ENCODE peak calls at places on chromosomes 16 and 17, in six cellular contexts. L is GM12878, V is stomach, X is suprapubic skin, I is sigmoid colon, J is SK-N-SH. K is an unnamed sample. For H3K4me1, the result is how much of the 10 kb centered on the place peaks cover.

GRCh38 chr16:47054306-47054705 is 80.8 kb upstream of the DNAJA2 start:
- DNase-seq in L (no peak), V (no peak), X (no peak), I (no peak), J (no peak), K (no peak)

GRCh38 chr16:74224828-74225227 is 71.8 kb upstream of the PSMD7 start:
- DNase-seq in L (no peak), V (no peak), X (no peak), I (no peak), J (no peak), K (no peak)

GRCh38 chr17:41689497-41690299 is 1.0 kb downstream of the EIF1 start:
- DNase-seq in L (no peak), V (no peak), X (no peak), I (no peak), J (peak), K (peak)

GRCh38 chr16:996672-997071 is 15.1 kb downstream of the SOX8 start:
- DNase-seq in L (no peak), V (no peak), X (no peak), I (no peak), J (no peak), K (no peak)

GRCh38 chr16:88869673-88869980 is 3.2 kb upstream of the PABPN1L start:
- DNase-seq in L (no peak), V (no peak), X (no peak), I (no peak), J (no peak), K (no peak)

GRCh38 chr16:67092227-67092626 is 17.5 kb upstream of the PHAF1 start:
- DNase-seq in L (no peak), V (no peak), X (no peak), I (no peak), J (no peak), K (no peak)

GRCh38 chr16:58152246-58152868 is 23.2 kb upstream of the CFAP20 start:
- DNase-seq in L (no peak), V (no peak), X (no peak), I (no peak), J (no peak), K (no peak)

GRCh38 chr17:49249292-49249794 is 18.8 kb upstream of the PHOSPHO1 start:
- DNase-seq in L (no peak), V (no peak), X (no peak), I (no peak), J (no peak), K (no peak)

GRCh38 chr17:17547210-17547764 is 44.2 kb downstream of the PEMT start:
- DNase-seq in L (no peak), V (no peak), X (no peak), I (no peak), J (peak), K (no peak)

GRCh38 chr16:56262148-56262878 is 71.0 kb downstream of the GNAO1 start:
- DNase-seq in L (no peak), V (no peak), X (no peak), I (peak), J (no peak), K (peak)

GRCh38 chr16:9248162-9248561 is 156.7 kb downstream of the HAPSTR1 start:
- DNase-seq in L (no peak), V (no peak), X (no peak), I (no peak), J (no peak), K (no peak)

GRCh38 chr17:29007456-29008455 is 1.9 kb upstream of the SEZ6 start:
- DNase-seq in L (no peak), V (no peak), X (no peak), I (no peak), J (no peak), K (no peak)

DNA sequence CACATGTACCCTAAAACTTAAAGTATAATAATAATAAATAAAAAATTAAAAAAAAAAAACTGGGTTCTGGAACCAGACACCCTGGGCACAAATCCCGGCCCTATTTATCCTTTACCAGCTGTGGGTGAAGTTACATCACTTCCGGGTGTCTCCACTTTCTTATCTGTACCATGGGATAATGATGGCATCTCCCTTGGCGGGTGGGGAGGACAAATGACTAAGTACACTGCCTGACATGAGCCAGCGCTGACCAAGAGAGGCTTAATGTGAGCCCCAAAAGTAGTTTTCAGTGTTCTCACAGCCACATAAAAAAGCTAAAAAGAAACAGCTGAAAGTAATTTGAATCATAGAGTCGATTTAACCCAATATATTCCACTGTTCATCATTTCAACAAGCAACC is 424.9 kb downstream of the SOX9 start:
- DNase-seq in L (no peak), V (no peak), X (no peak), I (no peak), J (no peak), K (no peak)
- TF ChIP-seq POLR2AphosphoS5 in L (no peak), V (no peak), X (no peak), I (no peak), J (no peak), K (no peak)

DNA sequence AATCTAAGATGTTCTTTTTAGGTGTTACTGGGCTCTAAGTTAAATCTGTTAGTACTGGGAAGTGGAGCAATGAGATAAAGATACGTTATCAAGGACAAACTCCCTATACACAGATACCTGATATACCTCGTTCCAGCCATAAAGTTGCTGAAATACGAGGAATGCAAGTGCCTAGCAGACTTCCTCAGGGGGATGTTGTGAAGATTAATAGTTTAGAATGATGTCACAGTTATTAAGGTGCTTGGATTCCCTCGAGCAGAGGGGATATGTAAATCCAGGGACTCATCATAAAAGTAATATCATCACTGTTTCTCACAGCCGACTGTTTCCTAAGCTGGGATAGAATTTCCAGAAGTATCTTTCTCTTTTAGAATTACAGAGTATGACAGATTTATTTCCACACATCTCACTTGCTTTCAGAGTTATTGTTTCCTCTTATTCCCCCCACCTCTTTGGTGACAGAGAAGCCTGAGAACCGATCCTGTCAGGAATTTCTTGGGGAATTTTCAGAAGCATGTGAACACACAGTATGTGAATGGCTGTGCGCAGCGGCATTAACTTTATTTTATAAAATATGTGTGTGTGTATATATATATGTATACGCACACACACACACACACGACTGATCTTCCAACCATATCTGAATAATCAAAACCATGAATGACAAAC is 28.5 kb upstream of the ZFHX3 start:
- DNase-seq in L (no peak), V (no peak), X (no peak), I (peak), J (no peak), K (no peak)
- TF ChIP-seq EP300 in L (no peak), V (no peak), X (no peak), I (no peak), J (no peak), K (no peak)

DNA sequence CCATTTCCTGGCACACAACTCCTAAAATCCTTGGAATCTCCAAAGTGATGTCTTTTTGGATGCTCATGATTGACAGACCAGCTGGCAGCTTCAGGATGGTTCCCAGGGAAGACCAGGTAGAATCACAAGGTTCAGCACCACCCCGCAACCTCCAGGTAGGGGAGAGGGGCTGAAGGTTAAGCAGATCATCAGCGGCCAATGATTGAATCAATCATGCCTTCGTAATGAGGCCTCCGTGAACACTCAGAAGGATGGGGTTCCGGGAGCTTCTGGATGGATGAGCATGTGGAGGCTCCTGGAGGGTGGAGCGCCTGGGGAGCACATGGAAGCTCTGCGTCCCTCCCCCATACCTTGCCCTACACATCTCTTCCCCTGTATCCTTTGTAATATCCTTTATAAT is 185.9 kb downstream of the SEC14L1 start:
- DNase-seq in L (no peak), V (peak), X (peak), I (peak), J (no peak), K (no peak)
- H3K4me1 ChIP-seq in L (half or more), V (half or more), X (half or more), I (half or more), J (half or more), K (under half)

GRCh38 chr17:75975757-75976174 is 3.2 kb downstream of the ACOX1 start:
- DNase-seq in L (no peak), V (no peak), X (no peak), I (no peak), J (no peak), K (no peak)

GRCh38 chr17:75980188-75981018 is 1.4 kb downstream of the TEN1 start:
- DNase-seq in L (no peak), V (no peak), X (no peak), I (peak), J (no peak), K (no peak)

GRCh38 chr17:75979705-75980187 is 706 bp downstream of the TEN1 start:
- DNase-seq in L (no peak), V (no peak), X (peak), I (no peak), J (no peak), K (no peak)

GRCh38 chr17:75978938-75979704 is at the start of the genes ACOX1 and TEN1:
- DNase-seq in L (peak), V (peak), X (peak), I (peak), J (peak), K (peak)

GRCh38 chr17:75976175-75976848 is 2.7 kb downstream of the ACOX1 start:
- DNase-seq in L (no peak), V (no peak), X (no peak), I (no peak), J (no peak), K (no peak)
- TF ChIP-seq POLR2AphosphoS5 in L (no peak), V (peak), X (no peak), I (no peak), J (no peak), K (peak)

GRCh38 chr17:78415821-78416301 is 37.4 kb downstream of the PGS1 start:
- DNase-seq in L (no peak), V (no peak), X (no peak), I (no peak), J (no peak), K (no peak)
- TF ChIP-seq EP300 in L (no peak), V (no peak), X (no peak), I (no peak), J (no peak), K (no peak)

DNA sequence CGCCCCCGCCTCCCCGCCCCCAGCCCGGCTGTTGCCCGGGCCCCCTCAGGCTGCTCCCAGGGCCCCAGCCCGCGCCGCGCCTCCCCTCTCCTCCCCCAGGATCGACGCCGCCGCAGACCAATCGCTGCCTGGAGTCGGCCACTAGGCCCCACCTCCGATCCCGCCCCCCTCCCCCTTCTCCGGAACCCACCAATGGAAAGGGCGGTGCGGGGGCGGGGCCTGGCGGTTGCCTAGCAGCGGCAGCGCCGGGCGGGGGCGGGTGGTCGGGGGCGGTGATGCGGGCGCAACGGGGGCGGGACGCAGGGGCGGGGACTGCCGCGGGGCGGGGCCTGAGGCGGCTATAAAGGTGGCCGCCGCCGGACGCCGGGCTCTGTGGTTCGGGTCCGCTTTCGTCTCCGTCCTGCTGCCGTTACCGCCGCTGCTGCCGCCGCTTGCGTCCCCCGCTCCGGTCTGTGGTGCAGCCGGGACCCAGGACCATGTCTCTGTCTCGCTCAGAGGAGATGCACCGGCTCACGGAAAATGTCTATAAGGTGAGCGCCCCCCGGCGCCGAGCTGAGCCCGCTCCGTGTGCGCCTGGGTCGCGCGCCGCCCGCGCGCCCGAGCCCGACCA is at the start of gene BAIAP2:
- DNase-seq in L (peak), V (peak), X (peak), I (peak), J (peak), K (peak)
- H3K4me1 ChIP-seq in L (under half), V (half or more), X (half or more), I (half or more), J (half or more), K (under half)

DNA sequence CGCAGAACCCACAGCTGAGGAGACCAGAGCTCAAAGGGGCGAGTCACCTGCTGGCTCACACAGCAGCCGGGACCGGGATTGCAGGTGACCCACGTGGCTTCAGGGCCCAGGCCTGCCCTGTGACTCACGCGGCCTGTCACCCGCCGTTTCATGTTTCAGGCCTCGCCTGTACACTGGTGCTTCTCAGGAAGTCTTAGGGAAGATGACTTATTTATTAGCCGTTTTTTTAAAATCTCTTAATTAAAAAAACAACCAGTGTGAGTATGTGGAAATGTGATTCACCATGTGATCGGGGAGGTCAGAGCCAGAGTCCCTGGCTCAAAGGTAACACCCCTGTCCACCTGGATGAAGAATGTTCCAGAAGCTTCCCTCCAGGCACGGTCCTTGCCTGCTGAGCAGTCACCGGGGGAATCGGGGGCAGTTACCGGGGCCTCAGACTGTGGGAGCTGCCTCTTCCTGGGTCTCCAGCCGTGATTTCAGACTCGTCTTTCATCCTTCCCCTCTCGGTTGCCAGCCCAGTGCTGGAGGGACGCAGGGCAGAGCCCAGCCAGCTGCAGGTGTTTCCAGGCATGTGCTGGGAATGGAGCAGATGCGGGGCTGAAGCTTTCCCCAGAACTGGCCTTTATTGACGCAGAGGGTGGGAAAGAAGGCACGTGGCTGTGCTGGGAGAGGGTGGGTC is 49.3 kb downstream of the CMIP start:
- DNase-seq in L (no peak), V (peak), X (no peak), I (no peak), J (no peak), K (peak)
- TF ChIP-seq POLR2AphosphoS5 in L (no peak), V (peak), X (peak), I (no peak), J (no peak), K (no peak)

GRCh38 chr17:65750678-65751077 is 189.2 kb upstream of the AXIN2 start:
- DNase-seq in L (peak), V (peak), X (no peak), I (peak), J (peak), K (peak)
- TF ChIP-seq EP300 in L (no peak), V (no peak), X (no peak), I (no peak), J (peak), K (no peak)

DNA sequence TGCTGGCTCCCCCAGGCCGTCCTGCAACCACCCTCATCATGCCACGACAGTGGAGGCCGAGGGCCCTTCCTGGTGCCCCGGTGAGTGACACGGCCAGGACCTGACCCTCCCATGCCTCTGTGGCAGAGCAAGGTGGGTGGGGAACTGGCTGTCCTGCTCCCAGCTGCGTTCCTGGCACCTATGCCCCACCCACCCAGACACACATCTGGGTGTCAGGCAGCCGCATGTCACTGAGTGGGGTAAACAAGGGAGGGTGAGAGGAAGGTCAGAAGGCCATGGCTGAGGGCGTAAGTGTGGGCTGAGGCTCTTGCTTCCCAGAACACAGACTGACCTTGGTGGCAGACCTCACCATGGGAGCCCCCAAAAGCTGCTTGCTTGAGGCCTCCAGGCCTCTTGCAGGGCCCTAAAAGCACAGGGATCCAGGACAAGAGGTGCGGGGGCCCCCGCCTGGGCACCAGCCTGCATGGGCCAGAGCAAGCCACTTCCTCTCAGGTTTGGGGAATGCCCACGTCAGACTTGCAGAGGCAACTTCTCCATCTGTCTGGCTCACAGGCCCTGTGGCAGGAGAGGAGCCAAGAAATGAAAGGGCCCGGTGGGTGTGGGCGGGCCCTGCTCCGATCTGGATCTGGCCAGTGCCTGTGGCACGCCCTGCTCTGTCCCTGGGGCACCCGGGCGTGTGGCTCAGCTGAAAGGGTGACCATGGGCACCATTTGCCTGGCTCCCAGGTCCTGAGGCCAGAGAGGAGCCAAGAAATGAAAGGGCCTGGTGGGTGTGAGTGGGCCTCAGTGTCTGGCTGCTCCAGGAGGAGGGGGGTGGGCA is 3.9 kb upstream of the CCDC57 start:
- DNase-seq in L (peak), V (peak), X (no peak), I (peak), J (peak), K (peak)
- H3K4me1 ChIP-seq in L (under half), V (half or more), X (under half), I (under half), J (under half), K (under half)

GRCh38 chr17:13541032-13541480 is 60.7 kb downstream of the HS3ST3A1 start:
- DNase-seq in L (no peak), V (no peak), X (no peak), I (no peak), J (no peak), K (no peak)
- TF ChIP-seq POLR2AphosphoS5 in L (no peak), V (no peak), X (no peak), I (no peak), J (peak), K (no peak)